ENCODE peak calls at places on chromosomes 1 and 21, in six cellular contexts. S is stomach, J is sigmoid colon, Z is A549, O is right lobe of liver, B is body of pancreas. G is an unnamed sample.

GRCh38 chr1:91754348-91754747 is 131.6 kb downstream of the TGFBR3 start:
- DNase-seq in Z (no peak), J (peak), S (no peak), O (no peak), B (no peak), G (no peak)

GRCh38 chr1:244865028-244865371 is 657 bp upstream of the HNRNPU start:
- DNase-seq in J (peak), O (no peak), S (peak), B (peak), Z (peak), G (peak)

GRCh38 chr1:184970691-184971161 is 3.6 kb downstream of the NIBAN1 start:
- DNase-seq in B (no peak), S (no peak), Z (no peak), J (no peak), O (no peak), G (no peak)

GRCh38 chr1:53591924-53592323 is 132.7 kb downstream of the DMRTB1 start:
- DNase-seq in S (no peak), B (no peak), Z (no peak), J (peak), O (no peak), G (no peak)

GRCh38 chr1:41850029-41850428 is 68.7 kb downstream of the HIVEP3 start:
- DNase-seq in B (no peak), S (no peak), O (no peak), Z (no peak), J (no peak), G (no peak)

GRCh38 chr21:39961251-39961650 is 94.0 kb downstream of the PCP4 start:
- DNase-seq in S (no peak), Z (no peak), O (no peak), J (no peak), B (no peak), G (no peak)

GRCh38 chr1:6269997-6270401 is 9.1 kb upstream of the GPR153 start:
- DNase-seq in Z (no peak), J (no peak), S (no peak), O (no peak), B (no peak), G (no peak)

GRCh38 chr1:91700332-91700731 is 185.6 kb downstream of the TGFBR3 start:
- DNase-seq in B (no peak), O (no peak), J (no peak), Z (no peak), S (no peak), G (no peak)

GRCh38 chr1:226679303-226679702 is 59.8 kb downstream of the ITPKB start:
- DNase-seq in Z (no peak), J (peak), B (no peak), S (no peak), O (no peak), G (no peak)

GRCh38 chr1:21911205-21912001 is 25.7 kb downstream of the HSPG2 start:
- DNase-seq in B (no peak), Z (no peak), S (no peak), J (no peak), O (no peak), G (peak)

GRCh38 chr1:237041795-237042466 is at the start of gene RYR2:
- DNase-seq in B (peak), O (no peak), Z (peak), J (no peak), S (no peak), G (peak)

GRCh38 chr1:91553196-91553595 is 52.5 kb downstream of the CDC7 start:
- DNase-seq in J (no peak), S (no peak), B (peak), O (no peak), Z (no peak), G (peak)

GRCh38 chr1:197928849-197929336 is 11.7 kb downstream of the LHX9 start:
- DNase-seq in B (no peak), O (no peak), S (no peak), Z (no peak), J (no peak), G (no peak)

GRCh38 chr1:39907532-39908453 is 6.1 kb upstream of the MYCL start:
- DNase-seq in Z (no peak), O (no peak), J (no peak), S (no peak), B (no peak), G (no peak)

GRCh38 chr1:18927082-18927653 is 24.8 kb upstream of the ALDH4A1 start:
- DNase-seq in O (no peak), S (no peak), J (no peak), B (no peak), Z (no peak), G (no peak)

GRCh38 chr1:181149326-181150000 is 61.0 kb downstream of the IER5 start:
- DNase-seq in B (no peak), S (peak), O (no peak), Z (no peak), J (peak), G (no peak)
- TF ChIP-seq POLR2A in B (no peak), S (no peak), O (no peak), Z (no peak), J (no peak), G (no peak)

GRCh38 chr1:109282497-109282951 is 421 bp downstream of the PSRC1 start:
- DNase-seq in Z (peak), B (no peak), S (no peak), J (no peak), O (no peak), G (no peak)
- H3K27ac ChIP-seq in Z (peak), B (peak), S (peak), J (peak), O (peak), G (no peak)

GRCh38 chr1:156126043-156126700 is 11.7 kb downstream of the LMNA start:
- DNase-seq in B (peak), J (peak), O (no peak), Z (peak), S (peak), G (peak)
- TF ChIP-seq POLR2A in B (no peak), J (no peak), O (no peak), Z (no peak), S (no peak), G (peak)

GRCh38 chr1:107899655-107900054 is 65.3 kb downstream of the VAV3 start:
- DNase-seq in S (no peak), J (no peak), Z (no peak), O (no peak), B (no peak), G (no peak)
- H3K27ac ChIP-seq in S (peak), J (no peak), Z (no peak), O (no peak), B (no peak), G (no peak)

GRCh38 chr1:168618887-168619286 is 42.5 kb downstream of the XCL1 start:
- DNase-seq in O (no peak), Z (no peak), S (no peak), J (no peak), B (no peak), G (no peak)

GRCh38 chr1:168623003-168623828 is 46.8 kb downstream of the XCL1 start:
- DNase-seq in B (peak), S (no peak), J (no peak), Z (peak), O (no peak), G (no peak)

GRCh38 chr1:168623838-168624237 is 47.4 kb downstream of the XCL1 start:
- DNase-seq in B (no peak), Z (no peak), S (no peak), J (no peak), O (no peak), G (no peak)

GRCh38 chr1:168618351-168618750 is 41.9 kb downstream of the XCL1 start:
- DNase-seq in J (no peak), O (no peak), B (no peak), S (no peak), Z (no peak), G (no peak)

GRCh38 chr1:168621356-168621755 is 45.0 kb downstream of the XCL1 start:
- DNase-seq in O (no peak), S (no peak), B (no peak), Z (no peak), J (no peak), G (no peak)
- TF ChIP-seq POLR2A in O (no peak), S (no peak), B (no peak), Z (no peak), J (no peak), G (no peak)

DNA sequence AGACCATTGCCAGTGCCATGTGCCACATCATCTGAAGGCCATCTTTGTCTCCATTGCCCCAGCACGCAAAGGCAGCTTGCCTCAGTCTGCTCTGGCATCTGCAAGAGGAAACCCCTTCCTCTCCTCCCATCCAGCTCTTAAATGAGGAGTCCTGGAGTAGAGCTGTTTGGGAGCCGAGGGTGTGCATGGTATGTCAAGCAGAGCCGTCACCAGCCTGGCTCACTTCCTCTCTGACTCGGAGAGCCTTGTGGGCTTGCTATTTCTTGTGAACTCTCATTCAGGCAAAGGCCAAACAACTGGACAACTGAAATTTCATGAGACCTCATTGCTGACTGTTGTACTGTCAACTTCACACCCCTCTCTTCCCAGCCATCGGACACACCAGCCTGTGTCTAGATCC is 143.9 kb downstream of the SIPA1L2 start:
- DNase-seq in O (no peak), J (no peak), Z (no peak), S (no peak), B (no peak), G (no peak)
- H3K27ac ChIP-seq in O (no peak), J (no peak), Z (no peak), S (no peak), B (no peak), G (no peak)

DNA sequence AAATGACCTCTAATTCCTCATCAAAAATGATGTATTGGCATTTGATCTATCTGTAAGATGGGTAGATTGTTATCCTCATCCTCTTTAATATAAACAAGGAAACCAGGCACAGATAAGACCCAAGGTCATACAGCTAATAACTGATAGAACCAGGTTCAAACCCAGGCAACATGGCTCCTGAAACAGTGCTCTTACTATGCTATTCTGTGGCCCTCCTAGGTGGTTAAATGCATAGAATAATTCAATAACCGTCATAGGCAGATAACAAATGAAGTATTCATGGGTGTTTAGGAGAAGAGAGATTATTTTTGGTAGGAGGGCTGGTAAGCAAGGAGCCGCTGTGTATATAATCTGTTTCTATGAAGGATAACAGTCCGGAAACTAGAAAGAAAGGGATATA is 46.4 kb downstream of the DHX9 start:
- DNase-seq in S (no peak), O (no peak), Z (no peak), J (no peak), B (no peak), G (no peak)
- TF ChIP-seq POLR2A in S (no peak), O (no peak), Z (no peak), J (no peak), B (no peak), G (no peak)

DNA sequence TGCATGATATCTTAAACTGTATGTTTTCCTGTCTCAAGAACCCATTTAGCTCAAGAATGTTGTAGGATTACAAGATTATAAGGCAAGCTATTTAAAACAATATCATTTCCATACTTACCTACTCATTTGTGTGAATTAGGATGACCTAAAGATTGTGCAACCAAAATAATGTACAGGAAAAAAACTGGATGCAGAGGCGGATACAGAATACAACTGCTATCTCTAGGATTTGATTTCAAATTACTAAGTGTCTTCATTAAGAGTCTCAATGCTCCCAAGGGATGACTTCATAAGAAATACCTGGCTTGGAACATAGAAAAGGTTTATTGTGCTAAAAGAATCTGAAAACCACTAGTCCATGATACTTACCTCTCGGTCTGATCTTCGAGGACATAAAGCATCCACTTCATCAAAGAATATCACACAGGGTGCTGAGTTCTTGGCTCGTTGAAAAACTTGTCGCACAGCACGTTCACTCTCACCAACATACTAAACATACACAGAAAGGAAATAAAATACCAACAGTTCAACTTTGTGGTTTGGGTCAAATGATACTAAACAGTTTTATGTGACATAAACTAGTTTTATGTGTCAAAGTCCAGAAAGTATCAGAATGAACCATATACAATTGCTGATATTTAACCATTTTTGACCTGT is 54.9 kb downstream of the NVL start:
- DNase-seq in B (no peak), O (no peak), S (no peak), Z (no peak), J (no peak), G (no peak)
- H3K27ac ChIP-seq in B (no peak), O (no peak), S (no peak), Z (no peak), J (no peak), G (no peak)

DNA sequence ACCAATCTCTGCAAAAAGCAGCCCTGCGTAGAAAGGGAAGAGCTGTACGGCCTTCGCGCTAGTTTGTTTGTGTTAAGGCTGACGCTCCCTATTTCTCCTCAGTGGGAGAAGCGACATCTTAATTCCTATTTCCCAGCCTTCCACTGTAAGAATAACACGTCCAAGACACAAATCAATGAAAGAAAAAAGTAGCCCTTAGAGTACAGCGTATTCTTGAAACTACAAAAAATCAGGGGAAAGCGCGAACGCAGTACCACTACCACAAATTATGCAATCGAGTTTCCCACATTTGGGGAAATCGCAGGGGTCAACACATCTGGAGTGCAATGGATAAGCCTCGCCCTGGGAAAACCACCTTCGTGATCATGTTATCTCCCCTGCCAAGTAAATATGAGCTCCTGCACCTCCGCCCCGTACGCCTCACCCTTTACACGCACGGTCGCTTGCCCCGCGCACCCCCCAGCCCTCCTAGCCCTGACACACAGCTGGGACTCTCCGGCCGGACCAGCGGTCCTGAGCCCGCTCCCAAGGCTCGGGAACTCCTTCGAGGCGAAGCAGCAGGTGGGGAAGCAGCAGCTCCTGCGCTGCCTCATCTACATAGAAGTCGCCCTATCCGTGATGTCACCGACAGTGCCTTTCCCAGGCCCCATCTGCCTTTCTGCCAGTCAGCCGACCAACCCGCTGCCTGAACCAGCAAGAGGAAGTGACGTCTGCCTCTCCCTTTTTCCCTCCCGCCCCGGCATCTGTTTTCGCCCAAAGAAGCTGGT is 94.7 kb downstream of the PPIAL4G start:
- DNase-seq in Z (peak), S (peak), B (peak), O (peak), J (peak), G (peak)
- TF ChIP-seq POLR2A in Z (peak), S (no peak), B (peak), O (peak), J (peak), G (peak)

DNA sequence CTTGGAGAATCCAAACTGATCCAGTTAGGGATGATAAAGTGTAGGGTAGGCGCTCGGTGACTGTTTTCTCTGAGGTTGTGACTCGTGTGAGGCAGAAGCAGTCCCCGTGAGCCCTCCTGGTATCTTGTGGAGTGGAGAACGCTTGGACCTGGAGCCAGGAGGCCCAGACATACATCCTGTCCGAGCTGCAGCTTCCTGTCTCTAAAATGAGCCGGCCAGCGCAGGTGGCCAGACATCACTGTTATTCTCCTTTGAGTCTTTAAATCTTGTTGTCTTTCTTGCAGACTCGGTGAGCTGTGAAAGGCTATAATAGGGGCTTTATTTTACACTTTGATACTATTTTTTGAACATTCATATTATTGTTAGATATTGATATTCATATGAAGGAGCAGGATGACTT is 12.3 kb downstream of the PCSK9 start:
- DNase-seq in B (no peak), S (no peak), Z (no peak), O (no peak), J (no peak), G (no peak)
- H3K27ac ChIP-seq in B (no peak), S (no peak), Z (no peak), O (no peak), J (no peak), G (no peak)